ENCODE peak calls at places on chromosomes 5 and 9, in nine cellular contexts. H is psoas muscle; Y is colonic mucosa; V is CD8-positive, alpha-beta T cell; A is heart right ventricle; E is AG04450; K is lower lobe of right lung; B is PC-3; Z is adrenal gland. S is an unnamed sample.
A peak's percentile ranks its signal among the peaks of the same experiment; 100 is the strongest.

GRCh38 chr9:18910858-18911257 is 122.2 kb downstream of the SAXO1 start:
- DNase-seq in H (no peak), Z (no peak), K (no peak), V (no peak), A (no peak), Y (no peak), E (no peak), B (no peak), S (no peak)

GRCh38 chr9:136119259-136120118 is 814 bp upstream of the TMEM250 start:
- DNase-seq in E (no peak), K (no peak), A (no peak), Y (peak; percentile 51), B (peak; percentile 13), Z (peak; percentile 37), H (peak; percentile 77), V (no peak), S (peak; percentile 72)

GRCh38 chr9:34575775-34576592 is 13.5 kb downstream of the CNTFR start:
- DNase-seq in A (no peak), Y (peak; percentile 57), E (no peak), H (no peak), V (no peak), B (no peak), K (no peak), Z (no peak), S (no peak)

GRCh38 chr5:163407034-163407652 is 30.3 kb upstream of the CCNG1 start:
- DNase-seq in V (no peak), B (peak; percentile 41), Y (no peak), K (no peak), Z (no peak), H (no peak), A (no peak), E (no peak), S (no peak)

GRCh38 chr5:178290376-178290775 is 57.8 kb upstream of the PHYKPL start:
- DNase-seq in Y (no peak), E (no peak), Z (no peak), A (peak; percentile 9), B (no peak), H (peak; percentile 38), V (no peak), K (peak; percentile 34), S (no peak)

GRCh38 chr5:103411721-103412120 is 150.9 kb downstream of the NUDT12 start:
- DNase-seq in E (no peak), H (no peak), V (no peak), K (no peak), B (no peak), A (no peak), Z (no peak), Y (no peak), S (no peak)

GRCh38 chr9:15248596-15248995 is 58.4 kb downstream of the TTC39B start:
- DNase-seq in H (no peak), E (no peak), B (no peak), K (no peak), V (no peak), Y (no peak), A (no peak), Z (no peak), S (no peak)

GRCh38 chr5:134769206-134769605 is 10.6 kb downstream of the DDX46 start:
- DNase-seq in A (no peak), H (no peak), Y (no peak), V (no peak), K (no peak), E (no peak), Z (peak; percentile 32), B (peak; percentile 12), S (no peak)

GRCh38 chr9:99840061-99840460 is 18.4 kb downstream of the NR4A3 start:
- DNase-seq in V (no peak), B (no peak), K (no peak), H (no peak), E (no peak), Y (no peak), Z (no peak), A (no peak), S (no peak)

GRCh38 chr9:134725605-134725940 is 84.0 kb downstream of the COL5A1 start:
- DNase-seq in Z (no peak), E (peak; percentile 74), Y (no peak), K (no peak), V (no peak), B (peak; percentile 4), A (no peak), H (no peak), S (no peak)

GRCh38 chr5:16568875-16569580 is 47.8 kb downstream of the RETREG1 start:
- DNase-seq in A (peak; percentile 37), Z (no peak), E (no peak), V (no peak), Y (no peak), K (no peak), B (no peak), H (no peak), S (peak; percentile 92)

GRCh38 chr5:84290673-84291072 is 94.0 kb downstream of the EDIL3 start:
- DNase-seq in Z (no peak), A (no peak), H (no peak), V (no peak), B (no peak), K (no peak), Y (no peak), E (no peak), S (no peak)

GRCh38 chr5:143134269-143134668 is 269.2 kb downstream of the NR3C1 start:
- DNase-seq in E (no peak), Y (no peak), K (no peak), V (no peak), Z (no peak), B (peak; percentile 17), A (no peak), H (no peak), S (no peak)

GRCh38 chr9:35164711-35165110 is 2.9 kb downstream of the UNC13B start:
- DNase-seq in H (no peak), K (no peak), Y (no peak), Z (no peak), V (no peak), E (no peak), B (peak; percentile 29), A (no peak), S (no peak)

GRCh38 chr5:61327761-61328753 is 4.0 kb upstream of the ZSWIM6 start:
- DNase-seq in Y (no peak), A (no peak), V (no peak), K (no peak), E (peak; percentile 61), B (peak; percentile 65), Z (no peak), H (no peak), S (no peak)

GRCh38 chr5:111550282-111551020 is 38.1 kb upstream of the STARD4 start:
- DNase-seq in Z (peak; percentile 85), H (peak; percentile 83), Y (peak; percentile 82), K (peak; percentile 48), E (peak; percentile 94), V (peak; percentile 54), B (peak; percentile 97), A (peak; percentile 23), S (peak; percentile 87)
- TF ChIP-seq CTCF in Z (peak; percentile 65), H (peak; percentile 76), Y (peak; percentile 37), K (peak; percentile 68), E (peak; percentile 66), V (peak; percentile 69), B (peak; percentile 80), A (peak; percentile 80), S (peak; percentile 78)

DNA sequence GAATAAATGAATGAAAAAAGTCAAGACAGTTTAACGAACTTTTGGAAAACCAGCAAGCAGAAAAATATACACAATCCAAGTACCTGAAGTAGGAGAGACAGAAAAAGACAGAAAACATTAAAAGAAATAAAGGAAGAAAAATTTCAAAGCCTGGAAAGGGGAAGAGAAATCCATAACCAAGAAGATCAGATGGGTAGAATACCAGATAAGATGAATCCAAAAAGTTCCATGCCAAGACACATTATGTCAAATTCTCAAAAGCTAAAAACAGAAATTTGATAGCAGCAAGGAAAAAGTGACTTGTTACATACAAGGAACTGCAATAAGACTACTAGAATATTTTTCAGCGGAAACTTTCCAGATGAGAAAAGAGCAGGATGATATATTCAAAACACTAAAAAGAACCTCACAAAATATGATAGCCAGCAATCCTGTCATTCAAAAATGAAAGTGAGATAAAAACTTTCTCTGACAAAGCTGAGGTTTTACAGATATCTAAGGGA is 7.6 kb upstream of the ZNF300 start:
- DNase-seq in V (no peak), H (no peak), Y (no peak), E (no peak), B (no peak), A (no peak), Z (no peak), K (no peak), S (no peak)
- H3K9me3 ChIP-seq in V (peaks cover 9% of the 10 kb centered on the region), H (peaks cover 74% of the 10 kb centered on the region), Y (no peaks in the 10 kb centered on the region), E (peaks cover 3% of the 10 kb centered on the region), B (peaks cover 52% of the 10 kb centered on the region), A (peaks cover 97% of the 10 kb centered on the region), Z (peaks cover 24% of the 10 kb centered on the region), K (peaks cover 43% of the 10 kb centered on the region), S (no peaks in the 10 kb centered on the region)

GRCh38 chr9:85527331-85528015 is 214.3 kb downstream of the AGTPBP1 start:
- DNase-seq in E (no peak), V (no peak), A (no peak), K (no peak), Z (no peak), H (no peak), B (no peak), Y (no peak), S (no peak)

GRCh38 chr9:85521331-85522197 is 220.2 kb downstream of the AGTPBP1 start:
- DNase-seq in Z (no peak), K (no peak), E (no peak), B (no peak), H (peak; percentile 82), Y (no peak), A (peak; percentile 48), V (no peak), S (peak; percentile 68)

GRCh38 chr9:85523202-85523601 is 218.6 kb downstream of the AGTPBP1 start:
- DNase-seq in E (no peak), B (no peak), K (no peak), V (no peak), H (no peak), A (no peak), Y (no peak), Z (no peak), S (no peak)

GRCh38 chr9:85524531-85524930 is 217.2 kb downstream of the AGTPBP1 start:
- DNase-seq in Y (no peak), Z (no peak), V (no peak), B (no peak), K (no peak), E (no peak), A (no peak), H (no peak), S (no peak)

DNA sequence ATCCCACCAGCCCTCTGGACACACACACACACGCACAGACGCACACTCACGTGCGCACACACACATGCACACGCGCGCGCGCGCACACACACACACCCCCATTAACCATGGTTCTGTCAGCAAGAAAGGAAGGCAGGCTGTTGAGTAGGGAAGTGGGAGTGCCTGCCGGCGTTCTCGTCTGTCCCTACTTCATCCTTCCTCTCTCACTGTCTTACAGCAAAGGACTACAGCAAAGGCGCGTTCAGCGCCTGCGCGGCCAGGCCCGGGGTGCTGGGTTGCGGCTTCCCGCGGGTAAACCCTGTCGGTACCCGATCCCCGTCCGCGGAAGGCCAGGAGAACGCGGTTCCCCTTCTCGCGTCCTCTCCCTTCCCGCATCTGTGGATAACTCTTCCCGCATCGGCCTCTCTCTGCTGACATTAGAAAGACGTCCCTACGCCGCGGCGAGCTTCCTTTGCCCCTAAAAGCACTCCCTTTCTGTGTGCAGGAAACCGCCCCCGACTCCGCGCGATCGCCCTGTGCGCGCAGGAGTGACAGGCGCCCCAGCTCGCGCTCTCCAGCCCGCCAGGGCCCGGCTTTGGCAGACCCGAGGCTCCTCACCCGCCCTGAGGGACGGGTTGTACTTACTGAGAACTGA is 219.2 kb downstream of the AGTPBP1 start:
- DNase-seq in Y (no peak), K (peak; percentile 70), H (peak; percentile 66), V (peak; percentile 2), Z (peak; percentile 27), B (no peak), A (peak; percentile 55), E (no peak), S (peak; percentile 58)
- H3K4me3 ChIP-seq in Y (peak overlapping the region; percentile 5), K (peak overlapping the region; percentile 53), H (peak overlapping the region; percentile 62), V (peak overlapping the region; percentile 35), Z (no peak overlapping the region), B (peak overlapping the region; percentile 46), A (peak overlapping the region; percentile 57), E (peak overlapping the region; percentile 41), S (peak overlapping the region; percentile 66)

GRCh38 chr9:120363697-120364096 is 216.3 kb downstream of the CDK5RAP2 start:
- DNase-seq in Y (no peak), E (no peak), H (no peak), A (no peak), K (no peak), V (no peak), B (no peak), Z (no peak), S (peak; percentile 48)
- TF ChIP-seq CTCF in Y (no peak), E (no peak), H (no peak), A (no peak), K (no peak), V (no peak), B (no peak), Z (no peak), S (no peak)